ENCODE peak calls at places on chromosome 3, in four cellular contexts. A is body of pancreas, H is fibroblast of lung, F is cardiac muscle cell. Z is an unnamed sample.
A peak's percentile ranks its signal among the peaks of the same experiment; 100 is the strongest.

GRCh38 chr3:58683001-58683845 is 16.6 kb upstream of the FAM3D start:
- DNase-seq in A (no peak), H (peak; percentile 90), F (no peak), Z (peak; percentile 72)

GRCh38 chr3:12046406-12046805 is 42.2 kb downstream of the SYN2 start:
- DNase-seq in A (no peak), H (no peak), F (no peak), Z (no peak)

GRCh38 chr3:179653106-179653776 is 401 bp downstream of the USP13 start:
- DNase-seq in A (peak; percentile 65), H (peak; percentile 83), F (peak; percentile 89), Z (peak; percentile 79)

GRCh38 chr3:177516130-177517011 is 319.1 kb upstream of the TBL1XR1 start:
- DNase-seq in F (no peak), H (peak; percentile 99), A (no peak), Z (peak; percentile 61)

GRCh38 chr3:2958553-2958952 is 151.6 kb downstream of the IL5RA start:
- DNase-seq in A (no peak), F (peak; percentile 13), H (no peak), Z (no peak)

GRCh38 chr3:123750659-123751420 is 133.3 kb downstream of the MYLK start:
- DNase-seq in F (peak; percentile 54), A (no peak), H (peak; percentile 96), Z (peak; percentile 80)

GRCh38 chr3:153338487-153338886 is 176.5 kb downstream of the RAP2B start:
- DNase-seq in A (no peak), F (no peak), H (peak; percentile 82), Z (no peak)

GRCh38 chr3:33732394-33732793 is 14.3 kb upstream of the CLASP2 start:
- DNase-seq in F (no peak), A (no peak), H (no peak), Z (no peak)

GRCh38 chr3:23372296-23372695 is 169.2 kb downstream of the UBE2E2 start:
- DNase-seq in F (no peak), A (no peak), H (no peak), Z (no peak)

GRCh38 chr3:122077293-122078234 is 22.4 kb downstream of the CD86 start:
- DNase-seq in H (no peak), F (no peak), A (no peak), Z (no peak)

GRCh38 chr3:122858373-122858772 is 63.5 kb downstream of the SLC49A4 start:
- DNase-seq in H (peak; percentile 19), F (no peak), A (no peak), Z (no peak)

GRCh38 chr3:129278970-129279906 is 568 bp downstream of the HMCES start:
- DNase-seq in H (peak; percentile 81), A (peak; percentile 30), F (peak; percentile 89), Z (peak; percentile 14)

GRCh38 chr3:186046838-186047237 is 62.1 kb downstream of the ETV5 start:
- DNase-seq in H (no peak), A (no peak), F (no peak), Z (no peak)

GRCh38 chr3:112984485-112984884 is 6.3 kb upstream of the GTPBP8 start:
- DNase-seq in A (no peak), H (peak; percentile 6), F (peak; percentile 30), Z (peak; percentile 17)

GRCh38 chr3:52712291-52713212 is 6.6 kb downstream of the SPCS1 start:
- DNase-seq in H (no peak), A (no peak), F (no peak), Z (no peak)

GRCh38 chr3:107220538-107220937 is 156.7 kb upstream of the CCDC54 start:
- DNase-seq in H (no peak), F (no peak), A (no peak), Z (no peak)

GRCh38 chr3:111568906-111569305 is 26.2 kb downstream of the ZBED2 start:
- DNase-seq in A (no peak), H (peak; percentile 42), F (no peak), Z (no peak)

GRCh38 chr3:101148001-101148400 is 154.8 kb upstream of the ABI3BP start:
- DNase-seq in H (no peak), F (no peak), A (no peak), Z (no peak)

GRCh38 chr3:195226900-195227447 is 44.0 kb downstream of the XXYLT1 start:
- DNase-seq in H (no peak), A (no peak), F (peak; percentile 33), Z (no peak)

GRCh38 chr3:2097641-2098191 is 950 bp upstream of the CNTN4 start:
- DNase-seq in A (no peak), H (no peak), F (peak; percentile 9), Z (no peak)

GRCh38 chr3:65831733-65832425 is 206.8 kb downstream of the MAGI1 start:
- DNase-seq in A (no peak), H (peak; percentile 96), F (no peak), Z (peak; percentile 50)

GRCh38 chr3:99071096-99071495 is 169.6 kb upstream of the DCBLD2 start:
- DNase-seq in H (no peak), F (no peak), A (no peak), Z (no peak)

GRCh38 chr3:165206454-165207266 is 10.5 kb upstream of the SLITRK3 start:
- DNase-seq in A (peak; percentile 77), F (peak; percentile 84), H (peak; percentile 76), Z (peak; percentile 86)

GRCh38 chr3:15440891-15441290 is 13.5 kb downstream of the EAF1 start:
- DNase-seq in H (peak; percentile 14), F (no peak), A (no peak), Z (peak; percentile 28)

GRCh38 chr3:61927332-61927731 is 366.0 kb downstream of the PTPRG start:
- DNase-seq in A (peak; percentile 19), H (peak; percentile 93), F (no peak), Z (peak; percentile 77)

GRCh38 chr3:57733790-57734189 is 22.3 kb upstream of the SLMAP start:
- DNase-seq in H (peak; percentile 14), A (no peak), F (no peak), Z (no peak)

GRCh38 chr3:34882764-34883163 is 756.6 kb upstream of the ARPP21 start:
- DNase-seq in F (peak; percentile 38), A (no peak), H (no peak), Z (no peak)

GRCh38 chr3:90062018-90062417 is 954.6 kb downstream of the EPHA3 start:
- DNase-seq in H (peak; percentile 51), F (no peak), A (no peak), Z (peak; percentile 52)

GRCh38 chr3:106007512-106007911 is 138.7 kb upstream of the CBLB start:
- DNase-seq in A (no peak), H (no peak), F (no peak), Z (no peak)

DNA sequence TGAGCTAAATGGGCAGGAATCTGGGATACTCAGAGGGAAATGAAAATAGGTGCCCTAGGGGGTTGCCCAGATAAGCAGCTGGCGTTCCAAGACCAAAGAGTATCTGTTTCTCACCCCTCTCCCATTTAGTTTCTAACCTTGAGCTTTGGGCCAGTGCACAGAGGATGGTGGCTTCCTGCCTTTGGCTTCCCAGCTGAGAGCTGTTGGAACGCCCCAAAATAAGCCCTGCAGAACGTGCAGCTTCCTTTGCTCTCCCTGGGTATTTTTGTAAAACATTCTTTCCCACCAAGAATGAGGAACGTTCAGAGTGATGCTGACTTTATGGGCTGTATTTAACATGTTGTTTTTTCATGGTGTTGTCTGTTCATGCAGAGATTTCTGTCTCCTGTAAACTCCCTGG is 63.7 kb downstream of the LPP start:
- DNase-seq in H (no peak), F (no peak), A (no peak), Z (no peak)
- H3K4me3 ChIP-seq in H (no peak overlapping the region), F (no peak overlapping the region), A (no peak overlapping the region), Z (no peak overlapping the region)

GRCh38 chr3:126329927-126330725 is 27.1 kb downstream of the KLF15 start:
- DNase-seq in A (peak; percentile 4), H (no peak), F (no peak), Z (no peak)

GRCh38 chr3:126321490-126321889 is 35.7 kb downstream of the KLF15 start:
- DNase-seq in F (no peak), A (no peak), H (no peak), Z (no peak)

GRCh38 chr3:126320517-126321293 is 36.5 kb downstream of the KLF15 start:
- DNase-seq in F (no peak), H (no peak), A (no peak), Z (no peak)

GRCh38 chr3:126322181-126322967 is 34.8 kb downstream of the KLF15 start:
- DNase-seq in F (no peak), A (no peak), H (no peak), Z (no peak)

DNA sequence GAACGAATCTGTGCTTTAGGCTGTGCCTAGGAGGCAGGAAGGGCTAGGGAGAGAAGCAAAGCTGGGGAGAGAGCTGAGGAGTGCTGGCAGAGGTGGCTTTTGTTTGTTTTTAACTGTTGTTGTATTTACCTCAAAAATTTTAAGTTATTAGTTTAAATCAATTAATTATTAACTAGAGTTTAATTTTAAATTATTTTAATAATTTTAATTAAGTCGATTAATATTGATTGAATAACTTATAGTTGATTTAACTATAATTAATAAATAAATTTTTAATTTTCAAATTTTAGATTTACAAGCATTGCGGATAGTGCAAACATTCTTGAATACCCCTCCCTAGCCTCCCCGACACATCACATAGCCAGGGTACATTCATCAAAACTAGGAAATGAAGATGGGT is 30.6 kb downstream of the KLF15 start:
- DNase-seq in H (no peak), A (no peak), F (no peak), Z (no peak)
- H3K27me3 ChIP-seq in H (peaks cover 6% of the 10 kb centered on the region), A (no peaks in the 10 kb centered on the region), F (no peaks in the 10 kb centered on the region), Z (peaks cover 23% of the 10 kb centered on the region)

DNA sequence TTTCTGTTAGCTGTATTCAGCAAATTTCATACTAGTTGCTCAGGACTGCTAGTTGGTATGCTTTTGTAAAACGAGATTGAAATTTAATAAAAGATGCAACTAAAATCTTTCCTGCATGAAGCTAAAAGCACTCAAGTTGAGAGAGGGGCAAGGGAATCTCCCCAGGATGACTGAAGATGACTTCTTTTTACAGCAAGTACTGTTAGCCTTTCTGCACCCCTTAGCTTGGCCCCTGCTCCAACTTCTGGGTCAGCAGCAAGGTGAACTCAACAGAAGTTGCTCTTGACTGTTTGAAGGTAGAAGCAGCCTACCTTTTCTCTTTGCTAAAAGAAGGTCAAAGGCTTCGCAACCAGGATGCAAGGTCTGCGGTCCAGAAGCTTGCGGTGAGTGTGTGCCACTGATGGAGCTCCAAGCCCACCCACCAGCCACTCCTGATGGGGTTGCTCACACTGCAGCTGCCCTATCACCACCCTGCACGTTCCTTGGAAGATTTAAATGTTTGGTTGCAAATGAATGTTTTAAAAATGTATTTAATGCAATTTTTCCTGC is 32.5 kb downstream of the NME9 start:
- DNase-seq in F (no peak), H (no peak), A (no peak), Z (no peak)
- H3K4me3 ChIP-seq in F (no peak overlapping the region), H (no peak overlapping the region), A (no peak overlapping the region), Z (no peak overlapping the region)

GRCh38 chr3:10331320-10331719 is 10.4 kb upstream of the SEC13 start:
- DNase-seq in H (no peak), F (no peak), A (no peak), Z (no peak)

GRCh38 chr3:10330319-10330718 is 9.4 kb upstream of the SEC13 start:
- DNase-seq in F (no peak), A (no peak), H (no peak), Z (no peak)

GRCh38 chr3:10328460-10329071 is 7.7 kb upstream of the SEC13 start:
- DNase-seq in A (no peak), F (no peak), H (no peak), Z (no peak)

GRCh38 chr3:10327592-10327991 is 6.7 kb upstream of the SEC13 start:
- DNase-seq in F (no peak), A (no peak), H (no peak), Z (no peak)

DNA sequence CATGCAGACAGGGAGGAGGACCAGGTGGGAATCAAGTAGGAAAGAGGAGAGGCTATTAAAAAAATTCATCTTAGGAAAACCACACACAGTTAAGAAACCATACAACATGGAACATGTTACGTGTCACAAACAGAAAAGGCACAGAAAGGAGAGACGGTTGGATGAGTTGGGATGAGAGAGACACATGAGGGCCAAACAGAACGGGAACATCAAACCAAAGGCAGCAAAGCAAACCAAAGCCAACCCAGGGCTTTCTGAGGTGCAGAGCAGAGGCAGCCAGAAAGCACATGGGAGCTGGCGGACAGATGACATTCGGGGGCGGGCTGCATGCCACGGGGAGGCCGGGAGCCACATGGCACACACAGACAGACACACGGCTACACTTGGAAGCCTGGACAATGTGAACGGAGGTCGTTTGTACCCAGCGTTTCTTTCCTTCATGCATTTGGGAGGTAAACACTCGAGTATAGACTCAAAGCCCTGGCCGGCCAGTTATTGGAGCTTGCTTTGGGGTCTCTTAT is 8.6 kb upstream of the SEC13 start:
- DNase-seq in H (no peak), A (no peak), F (no peak), Z (no peak)
- H3K27me3 ChIP-seq in H (peaks cover 60% of the 10 kb centered on the region), A (no peaks in the 10 kb centered on the region), F (peaks cover 52% of the 10 kb centered on the region), Z (no peaks in the 10 kb centered on the region)

Z was measured in MG63.